ENCODE peak calls at places on chromosomes 5 and 9, in six cellular contexts. R is stomach, F is A549, O is suprapubic skin, B is sigmoid colon, I is ovary. C is an unnamed sample.

GRCh38 chr9:110835404-110835803 is 166.8 kb downstream of the MUSK start:
- DNase-seq in R (no peak), F (peak), O (no peak), B (no peak), I (no peak), C (no peak)

GRCh38 chr5:85049020-85049419 is 664.3 kb upstream of the EDIL3 start:
- DNase-seq in R (no peak), F (no peak), O (no peak), B (no peak), I (no peak), C (no peak)

GRCh38 chr9:125028041-125028440 is 87.2 kb upstream of the GOLGA1 start:
- DNase-seq in R (no peak), F (no peak), O (no peak), B (no peak), I (no peak), C (no peak)

GRCh38 chr9:31700252-31701045 is 684.0 kb upstream of the ACO1 start:
- DNase-seq in R (no peak), F (no peak), O (no peak), B (no peak), I (no peak), C (no peak)

GRCh38 chr9:100417815-100418214 is 9.1 kb upstream of the MSANTD3 start:
- DNase-seq in R (no peak), F (no peak), O (no peak), B (no peak), I (no peak), C (no peak)

GRCh38 chr9:116939605-116940004 is 252.5 kb downstream of the TRIM32 start:
- DNase-seq in R (no peak), F (no peak), O (no peak), B (no peak), I (no peak), C (no peak)

GRCh38 chr9:125137200-125137599 is 6.1 kb downstream of the SCAI start:
- DNase-seq in R (no peak), F (no peak), O (no peak), B (no peak), I (no peak), C (no peak)

GRCh38 chr9:118929317-118929716 is 439.9 kb downstream of the BRINP1 start:
- DNase-seq in R (no peak), F (no peak), O (no peak), B (no peak), I (no peak), C (no peak)

GRCh38 chr5:173452098-173452497 is 123.9 kb upstream of the STC2 start:
- DNase-seq in R (no peak), F (no peak), O (no peak), B (no peak), I (no peak), C (no peak)

GRCh38 chr9:109110326-109111014 is 9.3 kb downstream of the TMEM245 start:
- DNase-seq in R (no peak), F (no peak), O (no peak), B (no peak), I (no peak), C (no peak)

GRCh38 chr5:55517804-55518203 is 17.0 kb downstream of the PLPP1 start:
- DNase-seq in R (no peak), F (no peak), O (no peak), B (no peak), I (no peak), C (peak)

GRCh38 chr9:104073770-104074133 is 20.4 kb upstream of the SMC2 start:
- DNase-seq in R (no peak), F (no peak), O (no peak), B (no peak), I (no peak), C (no peak)

GRCh38 chr9:9820411-9820810 is 792.4 kb downstream of the PTPRD start:
- DNase-seq in R (no peak), F (no peak), O (no peak), B (no peak), I (no peak), C (no peak)

GRCh38 chr5:154511984-154512383 is 34.0 kb upstream of the HAND1 start:
- DNase-seq in R (no peak), F (no peak), O (no peak), B (peak), I (no peak), C (no peak)

GRCh38 chr5:74243634-74244033 is 396.9 kb downstream of the ENC1 start:
- DNase-seq in R (no peak), F (no peak), O (no peak), B (no peak), I (no peak), C (no peak)

GRCh38 chr9:2161661-2162060 is 146.5 kb downstream of the SMARCA2 start:
- DNase-seq in R (no peak), F (no peak), O (no peak), B (no peak), I (no peak), C (no peak)

GRCh38 chr5:4909086-4909485 is 231.0 kb upstream of the ADAMTS16 start:
- DNase-seq in R (no peak), F (no peak), O (no peak), B (no peak), I (no peak), C (no peak)

GRCh38 chr9:109417585-109418544 is 80.2 kb downstream of the PTPN3 start:
- DNase-seq in R (no peak), F (no peak), O (no peak), B (no peak), I (no peak), C (no peak)

GRCh38 chr5:1152156-1152555 is 40.3 kb upstream of the SLC12A7 start:
- DNase-seq in R (no peak), F (no peak), O (no peak), B (no peak), I (no peak), C (no peak)

GRCh38 chr5:78829811-78830499 is 155.2 kb downstream of the ARSB start:
- DNase-seq in R (no peak), F (no peak), O (no peak), B (peak), I (peak), C (peak)

GRCh38 chr5:3740546-3741371 is 145.1 kb downstream of the IRX1 start:
- DNase-seq in R (no peak), F (no peak), O (no peak), B (no peak), I (no peak), C (no peak)

GRCh38 chr9:135968601-135969000 is 7.4 kb upstream of the UBAC1 start:
- DNase-seq in R (no peak), F (no peak), O (no peak), B (no peak), I (no peak), C (no peak)

GRCh38 chr9:15240927-15241326 is 66.1 kb downstream of the TTC39B start:
- DNase-seq in R (no peak), F (no peak), O (no peak), B (no peak), I (no peak), C (no peak)

GRCh38 chr5:33205727-33206410 is 234.9 kb upstream of the TARS1 start:
- DNase-seq in R (no peak), F (no peak), O (no peak), B (no peak), I (no peak), C (no peak)
- TF ChIP-seq CTCF in R (no peak), F (no peak), O (no peak), B (no peak), I (no peak), C (no peak)

GRCh38 chr5:67879619-67880357 is 335.8 kb upstream of the PIK3R1 start:
- DNase-seq in R (no peak), F (no peak), O (no peak), B (no peak), I (no peak), C (no peak)
- TF ChIP-seq EP300 in R (no peak), F (no peak), O (no peak), B (no peak), I (no peak), C (no peak)

DNA sequence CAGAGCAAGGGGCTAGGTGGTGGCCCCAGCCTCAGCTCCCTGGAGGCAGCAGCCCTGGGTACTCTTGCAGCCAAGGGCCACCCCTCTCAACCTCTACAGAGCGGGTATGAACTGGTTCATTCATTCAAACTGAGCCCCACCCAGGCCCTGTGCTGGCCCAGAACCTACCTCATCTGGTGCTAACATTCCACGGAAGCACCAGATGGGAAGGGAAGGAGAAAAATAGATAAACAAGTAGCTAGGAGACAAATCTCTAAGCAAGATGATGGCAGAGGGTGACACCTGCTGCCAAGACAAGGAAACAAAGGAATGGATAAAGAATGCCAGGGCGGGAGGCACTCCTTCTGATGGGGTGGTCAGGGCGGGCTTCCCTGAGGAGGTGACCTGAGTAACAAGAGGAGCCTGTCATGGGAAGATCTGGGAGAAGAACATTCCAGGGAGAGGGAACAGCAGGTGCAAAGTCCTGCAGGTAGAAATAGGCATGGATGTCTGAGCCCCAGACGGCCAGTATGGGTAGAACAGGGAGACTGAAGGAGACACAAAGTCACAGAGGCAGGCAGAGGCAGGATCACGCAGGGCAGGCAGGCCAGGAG is 6.1 kb downstream of the ST6GALNAC4 start:
- DNase-seq in R (no peak), F (no peak), O (no peak), B (no peak), I (no peak), C (peak)
- TF ChIP-seq CTCF in R (no peak), F (peak), O (no peak), B (no peak), I (no peak), C (peak)

DNA sequence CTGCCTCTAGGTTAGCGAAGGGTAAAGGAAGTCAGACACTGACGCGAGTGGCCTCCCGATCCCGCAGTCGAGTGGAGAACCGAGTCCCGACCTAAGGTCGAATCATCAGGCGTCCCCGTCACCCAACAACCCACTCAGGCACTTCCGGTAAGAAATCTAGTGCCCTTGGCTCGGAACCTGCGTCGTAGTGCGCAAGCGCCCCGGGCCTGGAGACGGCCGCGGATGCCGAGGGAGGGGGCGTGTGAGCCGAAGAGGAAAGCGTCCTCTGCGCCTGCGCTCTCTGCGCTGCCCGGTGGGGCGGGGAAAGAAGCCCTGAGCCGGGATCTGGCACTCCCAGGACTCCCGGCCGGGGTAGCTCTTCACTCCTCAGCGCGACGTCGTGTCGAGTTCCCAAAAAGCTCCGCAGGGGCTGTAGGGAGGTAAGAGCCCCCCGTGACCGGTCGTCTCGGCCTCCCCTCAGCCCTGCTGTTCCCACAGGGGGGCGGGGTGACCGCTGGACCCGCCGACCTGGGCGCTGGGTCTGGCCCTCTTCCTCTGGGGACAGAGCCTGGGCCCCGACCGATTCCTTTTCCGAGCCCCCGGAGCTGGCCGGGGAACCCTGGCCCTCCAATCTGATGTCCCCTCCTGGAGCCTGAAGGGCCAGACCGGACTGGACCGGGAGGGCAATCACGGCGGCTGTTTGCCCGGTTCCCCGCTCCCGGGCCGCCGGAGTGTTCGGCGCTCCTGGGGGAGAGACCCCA is at the start of gene ZFYVE16:
- DNase-seq in R (peak), F (peak), O (peak), B (peak), I (peak), C (peak)
- TF ChIP-seq EP300 in R (no peak), F (no peak), O (no peak), B (peak), I (peak), C (no peak)

GRCh38 chr5:166341708-166342329 is 1949.6 kb upstream of the WWC1 start:
- DNase-seq in R (no peak), F (no peak), O (no peak), B (no peak), I (no peak), C (no peak)
- TF ChIP-seq CTCF in R (no peak), F (no peak), O (no peak), B (no peak), I (no peak), C (no peak)

DNA sequence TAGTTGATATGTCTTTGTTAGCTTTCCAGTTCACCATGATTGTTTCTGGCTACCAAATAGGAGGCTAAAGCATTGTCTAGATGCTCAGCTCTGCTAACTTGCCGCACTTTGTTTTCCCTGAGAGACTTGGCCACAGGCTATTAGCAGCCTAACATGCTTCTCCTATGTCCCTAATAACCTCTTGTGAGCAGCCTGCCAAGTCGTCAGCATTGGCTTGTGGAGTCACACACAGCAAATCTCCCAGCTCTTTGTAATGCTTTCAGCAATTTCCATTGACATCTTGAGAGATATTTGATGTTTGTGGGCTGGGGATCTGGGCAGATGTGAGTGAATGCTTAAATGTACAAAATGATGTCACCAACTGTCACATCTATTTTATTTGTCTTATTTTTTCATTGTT is 346.9 kb downstream of the KDM4C start:
- DNase-seq in R (no peak), F (no peak), O (no peak), B (no peak), I (no peak), C (no peak)
- TF ChIP-seq EP300 in R (no peak), F (no peak), O (no peak), B (no peak), I (no peak), C (no peak)

DNA sequence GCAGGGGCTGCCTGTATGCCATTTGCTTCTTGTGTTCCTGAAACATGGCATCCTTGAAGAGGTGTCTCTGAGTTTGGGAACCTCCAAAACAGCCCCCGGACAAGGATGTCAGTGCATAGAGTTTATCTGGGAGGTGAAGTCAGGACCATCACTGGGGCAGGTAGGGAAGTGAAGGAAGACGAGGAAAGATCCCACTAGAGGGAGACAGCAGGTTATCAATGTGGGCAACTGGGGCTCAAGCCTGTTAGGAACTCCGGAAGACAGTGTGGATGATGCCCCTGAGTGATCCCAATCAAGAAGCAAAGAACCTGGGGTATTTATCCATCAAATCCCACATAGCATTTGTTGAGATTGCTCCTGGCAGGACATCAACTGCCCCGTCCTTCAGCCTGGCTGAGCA is 233.1 kb downstream of the AGTPBP1 start:
- DNase-seq in R (no peak), F (no peak), O (no peak), B (no peak), I (no peak), C (no peak)
- TF ChIP-seq CTCF in R (no peak), F (no peak), O (no peak), B (no peak), I (no peak), C (no peak)